ENCODE peak calls at places on chromosomes 12 and 14, in eight cellular contexts. One of them, this sample, is unnamed.

GRCh38 chr14:26765768-26766550 is 168.1 kb upstream of the NOVA1 start:
- DNase-seq in left cardiac atrium: peak; percentile 47
- DNase-seq in psoas muscle: peak; percentile 53
- DNase-seq in left ventricle myocardium superior: peak; percentile 59
- DNase-seq in NCI-H1417: no peak
- DNase-seq in activated naive CD8-positive, alpha-beta T cell treated with anti-CD3 and anti-CD28 coated beads for 36 hours: no peak
- DNase-seq in NCI-H774: peak; percentile 40
- DNase-seq in heart left ventricle: peak; percentile 18
- DNase-seq in this sample: no peak

GRCh38 chr14:23345987-23346692 is 6.5 kb downstream of the SLC22A17 start:
- DNase-seq in left cardiac atrium: no peak
- DNase-seq in psoas muscle: no peak
- DNase-seq in left ventricle myocardium superior: no peak
- DNase-seq in NCI-H1417: no peak
- DNase-seq in activated naive CD8-positive, alpha-beta T cell treated with anti-CD3 and anti-CD28 coated beads for 36 hours: no peak
- DNase-seq in NCI-H774: no peak
- DNase-seq in heart left ventricle: no peak
- DNase-seq in this sample: peak; percentile 47

GRCh38 chr14:105314287-105315185 is at the start of gene PACS2:
- DNase-seq in left cardiac atrium: peak; percentile 81
- DNase-seq in psoas muscle: peak; percentile 88
- DNase-seq in left ventricle myocardium superior: peak; percentile 93
- DNase-seq in NCI-H1417: peak; percentile 98
- DNase-seq in activated naive CD8-positive, alpha-beta T cell treated with anti-CD3 and anti-CD28 coated beads for 36 hours: peak; percentile 90
- DNase-seq in NCI-H774: peak; percentile 93
- DNase-seq in heart left ventricle: peak; percentile 80
- DNase-seq in this sample: peak; percentile 59

GRCh38 chr14:62209287-62209899 is 447.2 kb downstream of the SNAPC1 start:
- DNase-seq in left cardiac atrium: no peak
- DNase-seq in psoas muscle: no peak
- DNase-seq in left ventricle myocardium superior: no peak
- DNase-seq in NCI-H1417: no peak
- DNase-seq in activated naive CD8-positive, alpha-beta T cell treated with anti-CD3 and anti-CD28 coated beads for 36 hours: no peak
- DNase-seq in NCI-H774: no peak
- DNase-seq in heart left ventricle: no peak
- DNase-seq in this sample: no peak

GRCh38 chr14:47675489-47676300 is at the start of gene MDGA2:
- DNase-seq in left cardiac atrium: no peak
- DNase-seq in psoas muscle: peak; percentile 39
- DNase-seq in left ventricle myocardium superior: no peak
- DNase-seq in NCI-H1417: no peak
- DNase-seq in activated naive CD8-positive, alpha-beta T cell treated with anti-CD3 and anti-CD28 coated beads for 36 hours: peak; percentile 10
- DNase-seq in NCI-H774: no peak
- DNase-seq in heart left ventricle: no peak
- DNase-seq in this sample: peak; percentile 77

GRCh38 chr12:15289192-15289591 is 33.1 kb upstream of the PTPRO start:
- DNase-seq in left cardiac atrium: no peak
- DNase-seq in psoas muscle: no peak
- DNase-seq in left ventricle myocardium superior: no peak
- DNase-seq in NCI-H1417: no peak
- DNase-seq in activated naive CD8-positive, alpha-beta T cell treated with anti-CD3 and anti-CD28 coated beads for 36 hours: no peak
- DNase-seq in NCI-H774: no peak
- DNase-seq in heart left ventricle: no peak
- DNase-seq in this sample: no peak

GRCh38 chr14:62939970-62940369 is 105.3 kb downstream of the KCNH5 start:
- DNase-seq in left cardiac atrium: no peak
- DNase-seq in psoas muscle: no peak
- DNase-seq in left ventricle myocardium superior: no peak
- DNase-seq in NCI-H1417: peak; percentile 22
- DNase-seq in activated naive CD8-positive, alpha-beta T cell treated with anti-CD3 and anti-CD28 coated beads for 36 hours: no peak
- DNase-seq in NCI-H774: no peak
- DNase-seq in heart left ventricle: no peak
- DNase-seq in this sample: no peak

GRCh38 chr12:115660211-115660805 is 617.2 kb downstream of the MED13L start:
- DNase-seq in left cardiac atrium: peak; percentile 46
- DNase-seq in psoas muscle: no peak
- DNase-seq in left ventricle myocardium superior: peak; percentile 31
- DNase-seq in NCI-H1417: no peak
- DNase-seq in activated naive CD8-positive, alpha-beta T cell treated with anti-CD3 and anti-CD28 coated beads for 36 hours: no peak
- DNase-seq in NCI-H774: no peak
- DNase-seq in heart left ventricle: peak; percentile 67
- DNase-seq in this sample: no peak

GRCh38 chr12:2387051-2387834 is 334.5 kb downstream of the CACNA1C start:
- DNase-seq in left cardiac atrium: no peak
- DNase-seq in psoas muscle: no peak
- DNase-seq in left ventricle myocardium superior: no peak
- DNase-seq in NCI-H1417: no peak
- DNase-seq in activated naive CD8-positive, alpha-beta T cell treated with anti-CD3 and anti-CD28 coated beads for 36 hours: no peak
- DNase-seq in NCI-H774: no peak
- DNase-seq in heart left ventricle: no peak
- DNase-seq in this sample: no peak